ENCODE peak calls at places on chromosomes 7 and 10, in six cellular contexts. F is GM12891, M is HepG2, A is K562, O is GM12878, L is H1. V is an unnamed sample.

GRCh38 chr7:85290252-85290651 is 103.4 kb upstream of the SEMA3D start:
- DNase-seq in F (no peak), M (no peak), A (no peak), O (no peak), L (no peak), V (no peak)

GRCh38 chr7:114148779-114149178 is 230.0 kb upstream of the PPP1R3A start:
- DNase-seq in F (no peak), M (no peak), A (no peak), O (no peak), L (no peak), V (no peak)

GRCh38 chr10:95264227-95265051 is 26.4 kb downstream of the PDLIM1 start:
- DNase-seq in F (no peak), M (no peak), A (no peak), O (no peak), L (peak), V (no peak)

GRCh38 chr10:113993489-113993932 is 50.2 kb upstream of the ADRB1 start:
- DNase-seq in F (no peak), M (no peak), A (no peak), O (no peak), L (no peak), V (no peak)

GRCh38 chr7:6116216-6116615 is 85.0 kb downstream of the ANKRD61 start:
- DNase-seq in F (no peak), M (no peak), A (no peak), O (no peak), L (no peak), V (no peak)

GRCh38 chr7:19215421-19215820 is 70.2 kb upstream of the FERD3L start:
- DNase-seq in F (no peak), M (no peak), A (no peak), O (no peak), L (no peak), V (no peak)

GRCh38 chr7:69395072-69395714 is 203.1 kb upstream of the AUTS2 start:
- DNase-seq in F (no peak), M (no peak), A (no peak), O (no peak), L (no peak), V (no peak)

GRCh38 chr7:1950066-1950622 is 280.1 kb downstream of the ELFN1 start:
- DNase-seq in F (no peak), M (no peak), A (no peak), O (no peak), L (no peak), V (no peak)

GRCh38 chr7:22837308-22837707 is 14.7 kb upstream of the TOMM7 start:
- DNase-seq in F (no peak), M (no peak), A (no peak), O (no peak), L (no peak), V (no peak)

GRCh38 chr10:119087271-119087897 is 6.8 kb upstream of the EIF3A start:
- DNase-seq in F (no peak), M (no peak), A (no peak), O (no peak), L (no peak), V (no peak)

GRCh38 chr10:11447571-11447970 is 163.9 kb downstream of the USP6NL start:
- DNase-seq in F (no peak), M (no peak), A (no peak), O (no peak), L (no peak), V (no peak)

GRCh38 chr10:104334561-104334960 is 3.7 kb downstream of the ITPRIP start:
- DNase-seq in F (no peak), M (no peak), A (no peak), O (no peak), L (peak), V (no peak)

GRCh38 chr7:13628231-13629001 is 361.1 kb downstream of the ETV1 start:
- DNase-seq in F (no peak), M (no peak), A (no peak), O (no peak), L (no peak), V (no peak)

GRCh38 chr10:49502358-49502757 is 36.6 kb downstream of the ERCC6 start:
- DNase-seq in F (no peak), M (no peak), A (no peak), O (no peak), L (no peak), V (no peak)

GRCh38 chr7:106071356-106071998 is 40.6 kb downstream of the SYPL1 start:
- DNase-seq in F (peak), M (no peak), A (no peak), O (peak), L (no peak), V (peak)

GRCh38 chr10:47008769-47009168 is 97.5 kb downstream of the PTPN20 start:
- DNase-seq in F (no peak), M (no peak), A (no peak), O (no peak), L (no peak), V (no peak)

GRCh38 chr7:10308276-10308675 is 665.4 kb upstream of the PHF14 start:
- DNase-seq in F (no peak), M (no peak), A (no peak), O (no peak), L (no peak), V (no peak)

GRCh38 chr7:76358053-76358477 is 726 bp downstream of the YWHAG start:
- DNase-seq in F (no peak), M (no peak), A (peak), O (no peak), L (no peak), V (no peak)

GRCh38 chr10:68224810-68225209 is 7.1 kb downstream of the ATOH7 start:
- DNase-seq in F (no peak), M (no peak), A (no peak), O (no peak), L (no peak), V (no peak)

GRCh38 chr10:9228770-9229169 is 1174.3 kb downstream of the GATA3 start:
- DNase-seq in F (no peak), M (no peak), A (no peak), O (no peak), L (no peak), V (no peak)

GRCh38 chr10:23556727-23557440 is 118.0 kb downstream of the OTUD1 start:
- DNase-seq in F (no peak), M (no peak), A (no peak), O (no peak), L (no peak), V (no peak)

GRCh38 chr7:121406-121805 is 71.0 kb upstream of the FAM20C start:
- DNase-seq in F (no peak), M (no peak), A (no peak), O (no peak), L (no peak), V (no peak)

GRCh38 chr7:65731562-65732035 is 141.3 kb upstream of the VKORC1L1 start:
- DNase-seq in F (no peak), M (no peak), A (peak), O (no peak), L (peak), V (no peak)

DNA sequence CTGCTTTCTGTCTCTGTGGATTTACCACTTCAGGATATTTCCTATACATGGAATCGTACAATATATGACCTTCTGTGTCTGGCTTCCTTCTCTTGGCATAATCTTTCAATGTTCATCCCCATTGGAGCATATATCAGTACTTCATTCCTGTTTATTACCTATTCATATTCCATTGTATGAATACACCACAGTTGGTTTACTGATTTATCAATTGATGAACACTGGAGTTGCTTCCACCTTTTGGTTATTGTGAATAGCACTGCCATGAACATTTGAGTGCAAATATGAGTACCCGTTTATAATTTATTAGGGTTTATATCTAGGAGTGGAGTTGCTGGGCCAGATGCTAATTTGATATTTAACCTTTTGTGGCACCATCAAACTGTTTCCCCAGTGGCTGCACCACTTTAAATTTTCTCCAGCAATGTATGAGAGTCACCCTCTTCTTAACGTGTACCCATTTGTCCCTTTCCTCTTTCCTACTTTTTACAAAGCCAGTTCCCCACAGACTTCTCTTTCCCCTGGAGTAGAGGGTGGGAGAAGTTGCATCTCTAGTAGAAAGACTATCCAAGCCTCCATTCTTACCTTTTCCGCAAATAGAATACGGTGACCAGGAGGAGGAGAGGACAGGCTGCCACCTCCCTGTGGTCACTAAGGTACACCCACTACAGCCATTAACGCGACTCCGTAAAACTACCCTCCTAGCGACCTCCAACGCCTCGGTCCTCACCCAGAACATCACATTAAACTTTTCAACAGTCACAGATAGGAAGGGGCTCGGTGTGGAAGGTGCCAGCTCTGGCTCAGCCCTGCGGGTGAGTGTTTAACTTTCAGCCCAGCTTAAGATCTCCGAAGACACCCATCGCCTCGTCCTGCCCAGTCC is 25.6 kb downstream of the SCD start:
- DNase-seq in F (no peak), M (no peak), A (no peak), O (no peak), L (no peak), V (no peak)
- TF ChIP-seq POLR2A in F (no peak), M (peak), A (no peak), O (no peak), L (no peak), V (no peak)

GRCh38 chr7:21580073-21580521 is 37.3 kb downstream of the DNAH11 start:
- DNase-seq in F (no peak), M (no peak), A (no peak), O (peak), L (no peak), V (no peak)
- TF ChIP-seq TAF1 in F (no peak), M (no peak), A (no peak), O (no peak), L (no peak), V (no peak)

GRCh38 chr7:43764039-43764789 is 5.7 kb downstream of the BLVRA start:
- DNase-seq in F (peak), M (peak), A (peak), O (no peak), L (peak), V (no peak)
- TF ChIP-seq POLR2AphosphoS5 in F (no peak), M (no peak), A (no peak), O (no peak), L (no peak), V (no peak)

GRCh38 chr10:76125900-76126299 is 694.5 kb downstream of the LRMDA start:
- DNase-seq in F (no peak), M (no peak), A (no peak), O (no peak), L (no peak), V (no peak)

GRCh38 chr10:76129213-76129612 is 697.8 kb downstream of the LRMDA start:
- DNase-seq in F (no peak), M (no peak), A (no peak), O (no peak), L (no peak), V (no peak)

GRCh38 chr10:76127984-76128589 is 696.7 kb downstream of the LRMDA start:
- DNase-seq in F (no peak), M (peak), A (no peak), O (no peak), L (no peak), V (no peak)

GRCh38 chr10:76124230-76124629 is 692.8 kb downstream of the LRMDA start:
- DNase-seq in F (no peak), M (no peak), A (no peak), O (no peak), L (no peak), V (no peak)

DNA sequence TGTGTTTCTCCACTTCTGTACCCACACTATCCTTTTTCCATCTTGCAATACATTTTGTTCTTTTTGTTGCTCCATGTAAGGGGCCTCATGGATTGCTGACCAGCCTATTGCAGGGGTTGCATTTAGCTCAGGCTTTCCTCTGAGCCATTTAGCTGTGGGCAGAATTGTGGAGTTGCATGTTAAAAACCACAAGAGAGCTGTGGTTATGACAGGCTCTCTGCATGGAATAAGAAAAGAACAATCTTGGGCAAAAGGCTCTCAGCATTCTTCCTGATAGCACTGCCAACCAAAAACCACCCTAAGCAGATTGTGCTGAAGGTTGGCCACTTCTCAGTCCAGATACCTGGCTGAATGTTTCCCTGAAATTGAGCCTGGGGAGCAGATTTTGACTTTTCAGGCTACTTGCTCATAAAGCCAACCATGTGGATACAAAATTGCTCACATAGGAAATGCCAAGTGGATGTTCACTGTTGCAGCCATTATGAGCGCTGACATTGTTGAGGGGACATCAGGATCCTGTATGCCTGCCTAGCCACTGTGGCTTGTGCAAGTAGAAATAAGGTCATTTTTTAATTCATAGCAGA is 695.3 kb downstream of the LRMDA start:
- DNase-seq in F (no peak), M (no peak), A (no peak), O (no peak), L (no peak), V (no peak)
- TF ChIP-seq POLR2A in F (no peak), M (no peak), A (no peak), O (no peak), L (no peak), V (no peak)

GRCh38 chr10:45229823-45230222 is 85.6 kb downstream of the OR13A1 start:
- DNase-seq in F (no peak), M (no peak), A (no peak), O (no peak), L (no peak), V (no peak)

GRCh38 chr10:45238896-45239295 is 76.5 kb downstream of the OR13A1 start:
- DNase-seq in F (no peak), M (no peak), A (no peak), O (no peak), L (no peak), V (no peak)

GRCh38 chr10:45239642-45240041 is 75.8 kb downstream of the OR13A1 start:
- DNase-seq in F (no peak), M (no peak), A (no peak), O (no peak), L (no peak), V (no peak)

DNA sequence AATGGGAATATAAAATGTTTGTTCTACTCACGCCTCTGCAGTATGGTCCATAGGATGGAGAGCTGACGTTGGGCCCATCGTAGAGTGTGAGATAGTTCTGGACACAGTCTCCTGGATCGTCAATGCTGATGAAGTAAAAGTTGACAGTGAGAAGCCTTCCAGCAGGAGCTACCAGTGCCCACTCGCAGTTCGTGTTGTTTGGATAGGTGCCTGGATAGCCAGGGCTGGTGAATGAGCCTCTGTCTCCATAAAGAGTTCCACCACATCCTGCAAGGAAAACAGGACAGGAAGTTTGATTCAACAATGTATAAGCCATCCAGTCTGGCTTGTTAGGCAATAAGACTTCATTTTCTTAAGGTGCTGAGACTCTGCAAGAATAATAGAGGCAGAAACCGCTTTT is 79.6 kb downstream of the OR13A1 start:
- DNase-seq in F (no peak), M (no peak), A (no peak), O (no peak), L (no peak), V (no peak)
- TF ChIP-seq TAF1 in F (no peak), M (no peak), A (no peak), O (no peak), L (no peak), V (no peak)

DNA sequence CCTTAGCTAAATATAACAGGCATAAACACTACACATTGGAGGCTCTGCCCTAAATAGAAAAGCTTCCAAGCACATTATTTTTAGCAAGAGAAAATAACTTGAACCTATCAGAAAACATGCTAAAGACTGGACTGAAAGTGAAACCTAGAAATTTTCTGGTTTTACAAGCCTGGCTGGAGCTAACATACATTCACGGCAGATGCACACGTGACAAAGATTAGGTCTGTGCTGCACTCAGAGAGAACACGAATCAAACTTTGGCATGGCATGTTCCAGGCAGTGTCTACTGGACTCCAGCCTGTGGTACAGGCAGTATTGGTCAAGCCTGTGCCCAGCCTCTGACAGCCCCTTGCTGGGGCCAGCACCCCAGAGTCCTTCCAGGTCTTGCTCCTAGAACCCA is 94.1 kb upstream of the PCBD1 start:
- DNase-seq in F (peak), M (no peak), A (no peak), O (peak), L (no peak), V (no peak)
- TF ChIP-seq POLR2AphosphoS5 in F (no peak), M (no peak), A (no peak), O (no peak), L (no peak), V (no peak)

DNA sequence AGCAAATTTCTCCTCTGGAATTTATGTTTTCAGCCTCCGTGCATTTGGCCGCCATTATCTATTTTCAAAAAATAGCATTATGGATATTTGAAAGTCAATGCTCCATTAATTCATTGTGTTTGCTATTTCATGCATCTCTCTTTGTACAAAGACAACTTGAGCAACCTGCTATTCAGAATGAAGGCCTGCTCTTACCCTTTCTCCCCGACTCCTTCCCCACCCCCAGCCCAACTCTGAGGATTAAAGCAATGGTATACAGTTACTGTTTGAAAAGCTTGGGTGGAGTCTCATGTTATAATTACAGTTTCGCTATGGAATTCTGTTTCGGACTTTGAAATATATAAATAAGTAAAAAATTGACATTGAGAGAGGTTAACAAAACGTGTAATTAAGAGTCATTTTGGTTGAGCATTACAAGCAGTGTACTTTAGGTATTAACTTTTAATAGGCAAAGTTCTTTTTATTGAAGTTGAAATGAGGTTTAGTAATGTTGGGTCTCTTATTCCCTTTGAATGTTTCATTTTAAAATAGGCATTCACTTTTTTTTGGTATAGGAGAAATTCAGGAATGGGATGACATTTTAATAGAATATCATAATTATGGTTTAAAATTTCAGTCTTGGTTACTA is 93.0 kb downstream of the ARID5B start:
- DNase-seq in F (no peak), M (no peak), A (no peak), O (no peak), L (no peak), V (no peak)
- TF ChIP-seq POLR2A in F (no peak), M (no peak), A (no peak), O (no peak), L (no peak), V (no peak)

GRCh38 chr7:104839842-104840241 is 174.2 kb upstream of the KMT2E start:
- DNase-seq in F (no peak), M (no peak), A (no peak), O (no peak), L (no peak), V (no peak)

GRCh38 chr7:104845541-104845940 is 168.5 kb upstream of the KMT2E start:
- DNase-seq in F (no peak), M (no peak), A (no peak), O (no peak), L (no peak), V (no peak)

GRCh38 chr7:104838537-104839299 is 175.3 kb upstream of the KMT2E start:
- DNase-seq in F (no peak), M (no peak), A (no peak), O (no peak), L (no peak), V (no peak)

GRCh38 chr7:104841798-104842197 is 172.2 kb upstream of the KMT2E start:
- DNase-seq in F (no peak), M (no peak), A (no peak), O (no peak), L (no peak), V (no peak)

DNA sequence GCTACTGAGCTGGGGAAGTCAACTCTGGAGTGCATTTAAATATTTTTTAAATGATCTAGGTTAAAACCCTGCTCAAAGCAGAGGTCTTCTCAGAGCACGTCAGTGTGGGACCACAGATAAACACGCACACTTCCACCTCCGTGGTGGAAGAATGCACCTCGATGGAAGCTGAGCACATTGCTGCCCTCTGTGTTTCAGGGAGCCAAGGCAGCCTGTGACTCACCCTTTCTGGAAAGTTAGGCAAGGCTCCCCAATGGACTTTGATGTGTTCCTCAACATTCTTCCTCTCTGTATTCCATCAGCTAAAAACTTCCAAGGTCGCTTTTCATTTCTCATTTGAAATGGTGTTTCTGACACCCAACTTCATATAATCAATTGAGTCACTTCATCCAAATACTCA is 170.8 kb upstream of the KMT2E start:
- DNase-seq in F (no peak), M (no peak), A (no peak), O (no peak), L (no peak), V (no peak)
- TF ChIP-seq TAF1 in F (no peak), M (no peak), A (no peak), O (no peak), L (no peak), V (no peak)

GRCh38 chr7:4973728-4974198 is 14.8 kb upstream of the MMD2 start:
- DNase-seq in F (peak), M (peak), A (peak), O (peak), L (peak), V (peak)
- TF ChIP-seq POLR2AphosphoS5 in F (peak), M (peak), A (peak), O (peak), L (peak), V (peak)